ENCODE peak calls at places on chromosomes 4 and X, in eight cellular contexts. B is fibroblast of villous mesenchyme, F is PC-3, U is brain microvascular endothelial cell, Z is esophagus squamous epithelium, N is gastrocnemius medialis, I is uterus, M is fibroblast of mammary gland. C is an unnamed sample.

GRCh38 chr4:174016251-174016650 is 267.2 kb downstream of the FBXO8 start:
- DNase-seq in B (no peak), N (no peak), M (no peak), F (no peak), Z (no peak), I (no peak), U (no peak), C (no peak)

GRCh38 chr4:25020240-25020639 is 10.5 kb downstream of the LGI2 start:
- DNase-seq in F (peak; percentile 38), Z (no peak), M (peak; percentile 94), N (no peak), I (no peak), B (peak; percentile 30), U (no peak), C (peak; percentile 25)

GRCh38 chr4:165464338-165464737 is 85.5 kb downstream of the CPE start:
- DNase-seq in M (no peak), F (no peak), B (no peak), U (no peak), N (no peak), I (no peak), Z (no peak), C (no peak)

GRCh38 chr4:157050561-157050960 is 25.4 kb upstream of the GLRB start:
- DNase-seq in N (no peak), B (no peak), Z (no peak), I (no peak), F (no peak), M (no peak), U (no peak), C (no peak)

GRCh38 chr4:67101612-67102011 is 443.7 kb downstream of the CENPC start:
- DNase-seq in U (no peak), B (no peak), I (no peak), M (no peak), Z (no peak), F (no peak), N (no peak), C (no peak)

GRCh38 chrX:13669246-13669689 is 16.3 kb downstream of the TCEANC start:
- DNase-seq in Z (no peak), U (peak; percentile 90), I (peak; percentile 83), N (no peak), B (peak; percentile 99), F (peak; percentile 97), M (peak; percentile 98), C (peak; percentile 94)

GRCh38 chr4:88352062-88352461 is 26.6 kb upstream of the HERC6 start:
- DNase-seq in B (peak; percentile 87), N (no peak), I (no peak), F (peak; percentile 41), U (peak; percentile 37), Z (no peak), M (peak; percentile 54), C (peak; percentile 64)

GRCh38 chrX:103614999-103615398 is 7.2 kb downstream of the TCEAL3 start:
- DNase-seq in U (no peak), Z (no peak), N (no peak), M (no peak), I (no peak), F (peak; percentile 90), B (no peak), C (no peak)

GRCh38 chr4:129240816-129241215 is 144.9 kb downstream of the C4orf33 start:
- DNase-seq in U (peak; percentile 35), I (no peak), Z (no peak), N (no peak), F (no peak), M (peak; percentile 70), B (no peak), C (no peak)

GRCh38 chrX:39613997-39614679 is 483.6 kb downstream of the BCOR start:
- DNase-seq in I (no peak), M (no peak), B (no peak), U (no peak), N (no peak), Z (no peak), F (no peak), C (no peak)

GRCh38 chrX:69032601-69033000 is 132.7 kb downstream of the PJA1 start:
- DNase-seq in U (no peak), N (no peak), B (no peak), I (no peak), M (no peak), F (peak; percentile 92), Z (no peak), C (no peak)

GRCh38 chr4:58139269-58139668 is 1029.1 kb upstream of the IGFBP7 start:
- DNase-seq in Z (no peak), I (no peak), U (no peak), B (no peak), M (no peak), N (no peak), F (no peak), C (no peak)

GRCh38 chr4:7206385-7206784 is 14.0 kb downstream of the SORCS2 start:
- DNase-seq in F (peak; percentile 61), N (no peak), M (peak; percentile 78), U (peak; percentile 80), I (peak; percentile 68), B (peak; percentile 63), Z (no peak), C (no peak)

GRCh38 chr4:67549123-67549522 is 3.8 kb upstream of the CENPC start:
- DNase-seq in F (peak; percentile 70), I (no peak), B (peak; percentile 10), N (no peak), U (no peak), Z (no peak), M (peak; percentile 45), C (no peak)

GRCh38 chrX:17706676-17707075 is 30.6 kb upstream of the SCML1 start:
- DNase-seq in N (no peak), Z (no peak), F (peak; percentile 43), B (peak; percentile 59), I (peak; percentile 19), U (peak; percentile 66), M (peak; percentile 63), C (peak; percentile 59)

GRCh38 chr4:66647468-66647867 is 897.8 kb downstream of the CENPC start:
- DNase-seq in F (peak; percentile 62), B (no peak), Z (no peak), U (no peak), M (no peak), N (no peak), I (no peak), C (no peak)

GRCh38 chrX:103550415-103551051 is 31.2 kb upstream of the RAB40A start:
- DNase-seq in B (no peak), N (no peak), F (peak; percentile 40), Z (no peak), M (peak; percentile 37), U (no peak), I (no peak), C (no peak)

GRCh38 chr4:151484396-151485102 is 75.6 kb downstream of the FHIP1A start:
- DNase-seq in B (peak; percentile 30), I (no peak), U (peak; percentile 86), Z (no peak), M (peak; percentile 81), F (peak; percentile 79), N (no peak), C (peak; percentile 55)

GRCh38 chr4:2433609-2434350 is 15.0 kb downstream of the CFAP99 start:
- DNase-seq in U (no peak), B (no peak), M (no peak), I (no peak), Z (no peak), F (no peak), N (no peak), C (no peak)

GRCh38 chr4:176789955-176790354 is 2.8 kb downstream of the VEGFC start:
- DNase-seq in I (no peak), N (no peak), Z (no peak), M (peak; percentile 92), B (peak; percentile 76), F (peak; percentile 89), U (peak; percentile 76), C (no peak)
- TF ChIP-seq CTCF in I (peak; percentile 56), N (peak; percentile 53), Z (peak; percentile 47), M (peak; percentile 80), B (peak; percentile 82), F (peak; percentile 79), U (peak; percentile 62), C (peak; percentile 62)

GRCh38 chr4:183906486-183906735 is 1.3 kb downstream of the STOX2 start:
- DNase-seq in I (no peak), M (no peak), F (no peak), Z (no peak), U (no peak), N (no peak), B (no peak), C (no peak)
- H3K4me3 ChIP-seq in I (peak overlapping the region; percentile 52), M (no peak overlapping the region), F (no peak overlapping the region), Z (peak overlapping the region; percentile 75), U (peak overlapping the region; percentile 61), N (peak overlapping the region; percentile 76), B (no peak overlapping the region), C (no peak overlapping the region)

DNA sequence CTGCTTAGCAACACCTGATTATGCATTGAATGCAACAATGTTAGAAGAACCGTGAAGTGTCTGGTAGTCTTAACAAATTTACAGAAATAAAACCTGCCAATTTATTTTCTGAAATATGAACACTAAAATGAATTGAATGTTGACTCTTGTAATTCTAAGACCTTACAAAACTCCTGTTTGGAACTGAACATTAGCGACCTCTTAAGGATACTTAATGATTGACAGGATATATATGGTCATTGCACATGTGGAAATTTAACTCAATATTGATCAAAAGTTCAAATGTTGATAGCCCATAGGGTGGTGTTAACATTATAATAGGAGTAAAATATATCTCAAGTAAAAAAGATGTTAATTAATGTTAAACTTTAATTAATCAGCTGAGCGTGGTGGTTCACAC is 79.1 kb downstream of the TECRL start:
- DNase-seq in N (no peak), Z (no peak), U (no peak), B (no peak), F (peak; percentile 20), I (no peak), M (no peak), C (no peak)
- TF ChIP-seq CTCF in N (no peak), Z (no peak), U (no peak), B (no peak), F (peak; percentile 44), I (no peak), M (no peak), C (no peak)

GRCh38 chr4:46836584-46836983 is 72.5 kb downstream of the COX7B2 start:
- DNase-seq in N (no peak), M (no peak), B (no peak), Z (no peak), U (no peak), I (no peak), F (no peak), C (no peak)

GRCh38 chr4:46830971-46831454 is 78.0 kb downstream of the COX7B2 start:
- DNase-seq in N (no peak), B (no peak), M (no peak), I (no peak), F (no peak), Z (no peak), U (no peak), C (no peak)
- H3K4me3 ChIP-seq in N (no peak overlapping the region), B (no peak overlapping the region), M (no peak overlapping the region), I (no peak overlapping the region), F (no peak overlapping the region), Z (no peak overlapping the region), U (no peak overlapping the region), C (no peak overlapping the region)

GRCh38 chrX:47562615-47563243 is 1.7 kb downstream of the ARAF start:
- DNase-seq in I (no peak), N (no peak), Z (no peak), B (peak; percentile 50), U (no peak), M (peak; percentile 41), F (peak; percentile 36), C (no peak)
- TF ChIP-seq CTCF in I (no peak), N (no peak), Z (peak; percentile 15), B (peak; percentile 50), U (peak; percentile 53), M (peak; percentile 35), F (peak; percentile 44), C (peak; percentile 41)

C was measured in AG09309.